ENCODE peak calls at places on chromosomes 7 and 10, in nine cellular contexts. V, M, H, D, K, Y, P, A and N are unnamed samples.
A peak's percentile ranks its signal among the peaks of the same experiment; 100 is the strongest.

GRCh38 chr10:132705173-132705572 is 80.8 kb downstream of the NKX6-2 start:
- DNase-seq in V (peak; percentile 77), M (no peak), H (no peak), D (no peak), K (no peak), Y (no peak), P (no peak), A (no peak), N (peak; percentile 59)

GRCh38 chr7:31443457-31443856 is 70.4 kb upstream of the ITPRID1 start:
- DNase-seq in V (no peak), M (peak; percentile 45), H (no peak), D (no peak), K (no peak), Y (peak; percentile 32), P (no peak), A (peak; percentile 60), N (no peak)

GRCh38 chr7:4246536-4246935 is 435.6 kb upstream of the FOXK1 start:
- DNase-seq in V (peak; percentile 38), M (no peak), H (no peak), D (no peak), K (no peak), Y (no peak), P (no peak), A (no peak), N (no peak)

GRCh38 chr10:18104223-18104872 is 35.9 kb upstream of the CACNB2 start:
- DNase-seq in V (no peak), M (peak; percentile 43), H (peak; percentile 61), D (peak; percentile 56), K (peak; percentile 24), Y (peak; percentile 28), P (peak; percentile 41), A (peak; percentile 33), N (no peak)

GRCh38 chr10:13223241-13223640 is 10.9 kb downstream of the UCMA start:
- DNase-seq in V (no peak), M (no peak), H (no peak), D (no peak), K (no peak), Y (no peak), P (no peak), A (no peak), N (no peak)

GRCh38 chr10:125263551-125263950 is 103.2 kb upstream of the CTBP2 start:
- DNase-seq in V (no peak), M (peak; percentile 45), H (no peak), D (no peak), K (no peak), Y (peak; percentile 85), P (no peak), A (peak; percentile 46), N (no peak)

GRCh38 chr10:113381906-113382562 is 170.8 kb upstream of the HABP2 start:
- DNase-seq in V (no peak), M (peak; percentile 57), H (no peak), D (no peak), K (no peak), Y (no peak), P (no peak), A (no peak), N (no peak)

GRCh38 chr7:85070967-85071628 is 115.8 kb downstream of the SEMA3D start:
- DNase-seq in V (no peak), M (peak; percentile 74), H (no peak), D (no peak), K (no peak), Y (no peak), P (no peak), A (no peak), N (no peak)

GRCh38 chr10:62454696-62455451 is 80.7 kb downstream of the ZNF365 start:
- DNase-seq in V (no peak), M (peak; percentile 56), H (peak; percentile 65), D (no peak), K (no peak), Y (no peak), P (peak; percentile 66), A (peak; percentile 14), N (peak; percentile 64)

GRCh38 chr7:22549667-22550513 is 49.9 kb upstream of the STEAP1B start:
- DNase-seq in V (peak; percentile 78), M (peak; percentile 7), H (no peak), D (no peak), K (peak; percentile 58), Y (peak; percentile 39), P (no peak), A (no peak), N (no peak)
- TF ChIP-seq CTCF in V (peak; percentile 79), M (peak; percentile 42), H (no peak), D (no peak), K (peak; percentile 26), Y (peak; percentile 67), P (peak; percentile 77), A (peak; percentile 44), N (peak; percentile 80)

GRCh38 chr10:130553846-130554245 is 417.7 kb downstream of the GLRX3 start:
- DNase-seq in V (no peak), M (no peak), H (no peak), D (no peak), K (no peak), Y (no peak), P (no peak), A (no peak), N (no peak)
- H3K4me3 ChIP-seq in V (no peak overlapping the region), M (no peak overlapping the region), H (no peak overlapping the region), D (no peak overlapping the region), K (no peak overlapping the region), Y (no peak overlapping the region), P (no peak overlapping the region), A (no peak overlapping the region), N (no peak overlapping the region)

GRCh38 chr7:35801392-35802101 is 690 bp downstream of the SEPTIN7 start:
- DNase-seq in V (peak; percentile 95), M (peak; percentile 65), H (peak; percentile 73), D (peak; percentile 76), K (peak; percentile 73), Y (no peak), P (peak; percentile 66), A (peak; percentile 39), N (peak; percentile 83)
- TF ChIP-seq POLR2A in V (no peak), M (no peak), H (peak; percentile 20), D (no peak), K (no peak), Y (no peak), P (no peak), A (no peak), N (no peak)

GRCh38 chr7:151632750-151633515 is 113.2 kb upstream of the RHEB start:
- DNase-seq in V (peak; percentile 88), M (peak; percentile 23), H (peak; percentile 36), D (peak; percentile 66), K (peak; percentile 74), Y (no peak), P (peak; percentile 44), A (no peak), N (peak; percentile 82)

GRCh38 chr7:151630349-151630748 is 110.7 kb upstream of the RHEB start:
- DNase-seq in V (no peak), M (no peak), H (no peak), D (no peak), K (no peak), Y (no peak), P (no peak), A (no peak), N (no peak)

GRCh38 chr7:151631968-151632749 is 112.5 kb upstream of the RHEB start:
- DNase-seq in V (peak; percentile 98), M (peak; percentile 64), H (peak; percentile 84), D (peak; percentile 92), K (peak; percentile 83), Y (no peak), P (peak; percentile 86), A (peak; percentile 49), N (peak; percentile 83)

GRCh38 chr7:151629873-151630272 is 110.2 kb upstream of the RHEB start:
- DNase-seq in V (no peak), M (no peak), H (no peak), D (no peak), K (no peak), Y (no peak), P (no peak), A (no peak), N (no peak)

DNA sequence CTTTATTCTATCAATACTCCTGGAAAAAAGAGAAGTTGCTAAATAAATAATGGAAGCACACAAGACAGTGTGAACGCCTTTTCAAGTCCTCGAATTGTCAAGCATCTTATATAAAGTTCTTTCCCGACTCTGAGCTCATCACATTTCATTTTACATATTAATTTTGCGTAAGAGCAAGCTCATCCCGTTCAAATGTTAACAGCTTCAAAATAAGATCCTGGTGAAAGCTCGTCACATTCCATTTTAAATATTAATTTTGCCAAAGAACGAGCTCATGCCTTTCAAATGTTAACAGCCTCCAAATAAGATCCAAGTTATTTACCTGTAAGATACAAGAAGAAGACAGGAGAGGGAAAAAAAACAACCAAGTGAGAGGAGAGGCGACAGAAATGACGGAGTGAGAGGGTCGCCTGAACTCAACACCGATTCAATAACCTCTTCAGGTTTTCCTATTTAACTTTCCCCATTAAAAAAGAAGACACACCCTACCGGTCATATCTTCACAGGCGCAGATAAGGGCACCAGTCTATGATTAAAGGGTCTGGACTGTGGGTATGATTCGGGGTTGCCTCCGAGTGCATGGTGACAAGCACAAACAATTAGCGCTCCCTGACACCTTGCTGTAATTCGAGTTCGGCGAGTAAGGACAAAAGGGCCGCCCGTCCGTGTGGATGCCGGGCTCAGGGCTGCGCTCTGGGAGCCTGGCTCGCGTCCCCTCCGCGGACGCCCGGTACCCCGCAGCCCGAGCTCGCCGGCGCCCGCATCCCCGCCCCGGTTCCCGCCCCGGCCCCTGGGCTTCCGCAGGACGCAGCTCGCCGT is 111.7 kb upstream of the RHEB start:
- DNase-seq in V (no peak), M (no peak), H (peak; percentile 36), D (no peak), K (no peak), Y (no peak), P (no peak), A (peak; percentile 32), N (no peak)
- TF ChIP-seq CTCF in V (no peak), M (no peak), H (no peak), D (no peak), K (no peak), Y (no peak), P (no peak), A (no peak), N (no peak)

GRCh38 chr7:7920481-7920880 is 48.1 kb upstream of the GLCCI1 start:
- DNase-seq in V (no peak), M (no peak), H (no peak), D (peak; percentile 54), K (peak; percentile 44), Y (no peak), P (no peak), A (no peak), N (no peak)
- H3K4me3 ChIP-seq in V (no peak overlapping the region), M (no peak overlapping the region), H (no peak overlapping the region), D (no peak overlapping the region), K (peak overlapping the region; percentile 40), Y (no peak overlapping the region), P (no peak overlapping the region), A (no peak overlapping the region), N (no peak overlapping the region)

GRCh38 chr10:7717767-7718166 is 14.7 kb downstream of the ITIH2 start:
- DNase-seq in V (no peak), M (no peak), H (no peak), D (no peak), K (no peak), Y (no peak), P (no peak), A (no peak), N (no peak)
- TF ChIP-seq POLR2A in V (no peak), M (no peak), H (no peak), D (no peak), K (no peak), Y (no peak), P (no peak), A (no peak), N (no peak)